ENCODE peak calls at places on chromosomes 3 and 15, in six cellular contexts. V, E, U, L, O and D are unnamed samples.

GRCh38 chr3:124563376-124563775 is 166.9 kb upstream of the UMPS start:
- DNase-seq in L (no peak), U (no peak), O (peak), V (no peak), E (peak), D (no peak)

GRCh38 chr3:10006048-10006761 is 19.6 kb upstream of the EMC3 start:
- DNase-seq in E (no peak), O (no peak), V (no peak), L (peak), U (no peak), D (no peak)

GRCh38 chr3:120448707-120449650 is 1.8 kb downstream of the FSTL1 start:
- DNase-seq in E (peak), O (peak), L (no peak), U (no peak), V (no peak), D (no peak)

GRCh38 chr15:23422099-23422945 is 24.7 kb downstream of the GOLGA6L2 start:
- DNase-seq in O (no peak), V (no peak), U (no peak), L (no peak), E (peak), D (no peak)

GRCh38 chr15:92670625-92671024 is 15.1 kb upstream of the FAM174B start:
- DNase-seq in O (no peak), E (no peak), V (no peak), L (no peak), U (no peak), D (no peak)

GRCh38 chr3:186425788-186426730 is 64.0 kb upstream of the DGKG start:
- DNase-seq in U (no peak), L (no peak), E (peak), O (no peak), V (no peak), D (no peak)

GRCh38 chr3:64067510-64068346 is 44.4 kb upstream of the PSMD6 start:
- DNase-seq in L (no peak), O (no peak), U (no peak), V (no peak), E (no peak), D (no peak)

GRCh38 chr15:61511089-61511488 is 282.0 kb upstream of the RORA start:
- DNase-seq in E (no peak), U (no peak), L (no peak), V (no peak), O (no peak), D (no peak)

GRCh38 chr3:60698117-60698516 is 553.1 kb downstream of the FHIT start:
- DNase-seq in E (no peak), U (no peak), O (no peak), V (no peak), L (no peak), D (no peak)
- TF ChIP-seq EP300 in E (no peak), U (no peak), O (no peak), V (no peak), L (no peak), D (no peak)

GRCh38 chr3:50549226-50549625 is 18.3 kb downstream of the C3orf18 start:
- DNase-seq in L (no peak), U (no peak), O (no peak), E (no peak), V (no peak), D (no peak)
- TF ChIP-seq CTCF in L (no peak), U (no peak), O (no peak), E (no peak), V (no peak), D (no peak)

GRCh38 chr3:79558943-79559342 is 208.9 kb downstream of the ROBO1 start:
- DNase-seq in O (no peak), L (no peak), U (no peak), V (no peak), E (no peak), D (no peak)

GRCh38 chr3:79551325-79551892 is 216.4 kb downstream of the ROBO1 start:
- DNase-seq in L (no peak), U (no peak), O (no peak), E (no peak), V (no peak), D (no peak)

GRCh38 chr3:79560698-79561097 is 207.1 kb downstream of the ROBO1 start:
- DNase-seq in V (no peak), U (no peak), O (no peak), L (no peak), E (no peak), D (no peak)

GRCh38 chr3:79551997-79552396 is 215.8 kb downstream of the ROBO1 start:
- DNase-seq in L (no peak), O (no peak), U (no peak), V (no peak), E (peak), D (no peak)

GRCh38 chr3:79555655-79556054 is 212.1 kb downstream of the ROBO1 start:
- DNase-seq in L (no peak), E (no peak), O (no peak), U (no peak), V (no peak), D (no peak)
- TF ChIP-seq EP300 in L (no peak), E (no peak), O (no peak), U (no peak), V (no peak), D (no peak)

GRCh38 chr15:40355976-40356585 is 1.9 kb upstream of the DISP2 start:
- DNase-seq in E (no peak), L (no peak), U (no peak), V (no peak), O (no peak), D (no peak)

GRCh38 chr15:40357723-40358491 is at the start of gene DISP2:
- DNase-seq in E (peak), U (no peak), O (peak), L (peak), V (peak), D (peak)

GRCh38 chr15:40357246-40357645 is 773 bp upstream of the DISP2 start:
- DNase-seq in L (no peak), U (no peak), E (no peak), V (no peak), O (peak), D (no peak)

GRCh38 chr15:40360015-40360414 is 2.0 kb downstream of the DISP2 start:
- DNase-seq in L (no peak), O (no peak), V (no peak), E (no peak), U (no peak), D (no peak)

GRCh38 chr15:40358492-40359353 is 704 bp downstream of the DISP2 start:
- DNase-seq in O (peak), V (no peak), U (no peak), L (no peak), E (no peak), D (no peak)
- TF ChIP-seq CTCF in O (no peak), V (no peak), U (peak), L (peak), E (no peak), D (no peak)

DNA sequence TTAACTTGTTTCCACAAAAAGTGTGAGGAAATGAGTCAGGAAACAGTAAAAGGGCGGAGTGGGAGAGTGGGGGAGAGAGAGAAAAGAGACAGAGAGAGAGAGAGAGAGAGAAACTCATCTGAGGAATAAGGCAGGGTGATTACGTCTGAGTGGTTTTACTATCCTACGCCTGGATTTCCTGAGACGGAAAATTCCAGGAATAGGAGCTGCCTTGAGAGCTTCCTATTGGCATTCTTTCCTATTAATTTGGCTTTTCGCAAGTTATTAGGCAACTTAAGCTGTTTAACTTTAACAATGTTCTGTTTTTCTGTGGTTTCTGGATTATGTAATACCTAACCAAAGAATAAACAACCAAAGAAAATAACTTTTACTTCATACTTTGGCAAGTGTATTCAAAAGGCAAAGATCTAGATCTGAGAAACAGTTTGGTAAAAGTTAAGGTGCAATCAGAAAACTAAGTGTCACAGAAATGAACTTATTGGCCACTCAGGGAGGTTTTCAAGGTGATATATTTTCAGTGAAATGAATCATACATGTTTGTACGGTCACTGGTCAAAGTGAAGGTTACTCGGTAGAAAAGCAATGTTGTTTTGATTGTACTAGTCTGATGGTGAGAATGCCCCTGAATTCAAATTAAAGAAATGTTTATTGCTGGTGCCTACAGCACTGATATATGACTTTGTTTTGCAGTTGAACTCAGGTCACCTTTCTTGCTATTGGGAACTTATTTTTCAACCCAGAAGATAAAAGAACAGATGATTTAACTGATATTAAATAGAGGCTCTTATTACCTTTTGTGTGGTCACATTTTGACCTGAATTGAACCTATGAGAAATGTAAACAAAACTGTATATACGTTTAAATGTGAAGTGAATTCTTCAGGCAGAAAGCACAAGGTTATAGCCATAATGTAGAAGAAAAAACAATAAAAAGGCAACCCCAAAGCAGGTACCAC is 39.9 kb upstream of the TNFSF10 start:
- DNase-seq in E (peak), V (no peak), L (peak), U (no peak), O (no peak), D (peak)
- TF ChIP-seq EP300 in E (peak), V (no peak), L (no peak), U (no peak), O (no peak), D (peak)

DNA sequence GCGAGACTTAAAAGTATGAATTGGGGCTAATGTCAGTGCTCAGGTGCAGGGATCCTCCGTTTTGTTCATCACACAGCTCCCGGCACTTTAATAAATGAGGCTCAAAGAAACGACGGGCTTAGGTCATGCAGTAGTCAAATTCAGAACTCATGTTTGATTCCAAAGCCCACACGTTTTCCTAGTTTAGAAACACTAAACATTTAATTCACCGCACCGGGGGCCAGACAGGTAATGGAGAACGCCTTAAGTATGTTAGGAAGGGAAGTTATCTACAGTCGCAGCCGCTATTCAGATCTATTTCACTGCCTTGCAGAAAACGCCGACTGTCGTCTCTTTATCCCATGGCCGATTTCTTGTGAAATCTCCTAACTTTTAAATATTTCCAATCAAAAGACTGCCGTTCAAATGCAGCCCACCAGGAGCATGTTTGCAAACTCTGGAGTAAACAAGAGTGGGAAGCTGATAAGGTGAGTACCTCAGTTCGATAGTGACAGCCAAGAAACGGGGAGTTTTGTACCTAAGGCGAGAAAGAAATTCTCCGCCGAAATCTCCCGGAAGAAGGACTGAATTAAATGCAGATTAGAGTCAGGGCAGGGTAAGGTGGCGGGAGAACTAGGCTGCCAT is 569 bp downstream of the HIGD2B start:
- DNase-seq in L (peak), V (no peak), O (no peak), E (no peak), U (no peak), D (no peak)
- TF ChIP-seq CTCF in L (no peak), V (no peak), O (peak), E (no peak), U (no peak), D (no peak)

DNA sequence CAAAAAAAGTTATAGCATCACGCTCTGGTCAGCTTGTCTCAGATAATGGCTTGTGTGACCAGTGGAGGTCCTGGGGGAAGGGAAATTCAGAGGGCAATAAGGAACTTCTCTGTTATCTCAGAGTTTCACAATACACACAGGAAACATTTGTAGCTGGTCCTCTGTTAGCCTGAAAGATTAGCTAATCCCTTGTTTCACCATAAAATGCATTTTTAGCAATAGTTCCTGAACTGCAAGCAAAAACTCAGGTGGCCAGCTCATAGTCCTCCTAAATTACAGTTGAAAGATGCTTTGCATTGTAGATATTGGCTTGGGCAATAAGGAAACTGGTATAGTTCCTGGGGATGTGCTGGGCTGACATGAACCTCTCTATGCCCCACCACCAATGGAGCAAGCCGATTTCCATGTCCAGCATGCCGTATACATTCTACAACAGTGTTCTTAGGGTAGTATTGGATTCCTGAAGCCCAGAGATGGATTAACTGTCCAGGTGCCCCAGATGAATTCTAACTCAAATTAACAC is 141.5 kb upstream of the TBL1XR1 start:
- DNase-seq in O (no peak), U (no peak), V (no peak), E (peak), L (peak), D (no peak)
- TF ChIP-seq EP300 in O (no peak), U (no peak), V (no peak), E (no peak), L (peak), D (no peak)

GRCh38 chr3:109023656-109024254 is 70.1 kb upstream of the GUCA1C start:
- DNase-seq in E (peak), L (peak), V (no peak), U (peak), O (peak), D (no peak)

GRCh38 chr3:109018828-109019227 is 65.1 kb upstream of the GUCA1C start:
- DNase-seq in L (peak), O (no peak), U (no peak), V (no peak), E (peak), D (no peak)
- TF ChIP-seq CTCF in L (peak), O (no peak), U (peak), V (no peak), E (peak), D (no peak)